ENCODE peak calls at places on chromosomes 2 and 18, in four cellular contexts. I is neural progenitor cell, D is hepatocyte, O is skeletal muscle cell. J is an unnamed sample.

GRCh38 chr18:37674570-37674969 is 109.0 kb upstream of the CELF4 start:
- DNase-seq in I (no peak), D (no peak), O (no peak), J (no peak)

GRCh38 chr2:58101500-58101899 is 54.9 kb downstream of the VRK2 start:
- DNase-seq in I (no peak), D (no peak), O (no peak), J (no peak)

GRCh38 chr2:18719978-18720775 is 130.8 kb upstream of the NT5C1B start:
- DNase-seq in I (no peak), D (peak), O (peak), J (peak)

GRCh38 chr2:62793213-62793612 is 87.7 kb downstream of the EHBP1 start:
- DNase-seq in I (no peak), D (no peak), O (no peak), J (no peak)

GRCh38 chr18:57982372-57983021 is 61.5 kb upstream of the NEDD4L start:
- DNase-seq in I (peak), D (no peak), O (no peak), J (no peak)

GRCh38 chr2:53202063-53202462 is 565.5 kb upstream of the CHAC2 start:
- DNase-seq in I (no peak), D (peak), O (peak), J (peak)

GRCh38 chr2:215506604-215506990 is 70.7 kb upstream of the FN1 start:
- DNase-seq in I (no peak), D (no peak), O (no peak), J (no peak)

GRCh38 chr2:172461591-172462392 is 34.4 kb downstream of the ITGA6 start:
- DNase-seq in I (peak), D (peak), O (no peak), J (no peak)

GRCh38 chr2:70133127-70133452 is 45.8 kb downstream of the PCBP1 start:
- DNase-seq in I (no peak), D (no peak), O (no peak), J (no peak)

GRCh38 chr2:228593992-228594391 is 412.5 kb upstream of the SPHKAP start:
- DNase-seq in I (no peak), D (no peak), O (no peak), J (no peak)

GRCh38 chr2:7907041-7907440 is 774.8 kb upstream of the ID2 start:
- DNase-seq in I (no peak), D (no peak), O (no peak), J (no peak)

GRCh38 chr2:6754412-6754811 is 111.3 kb downstream of the CMPK2 start:
- DNase-seq in I (no peak), D (no peak), O (no peak), J (no peak)

GRCh38 chr18:49560277-49561126 is 1.4 kb upstream of the LIPG start:
- DNase-seq in I (peak), D (peak), O (no peak), J (peak)

GRCh38 chr18:73987247-73987980 is 160.2 kb downstream of the FBXO15 start:
- DNase-seq in I (no peak), D (no peak), O (no peak), J (peak)

GRCh38 chr2:1771626-1772280 is 27.4 kb upstream of the PXDN start:
- DNase-seq in I (no peak), D (no peak), O (no peak), J (no peak)

GRCh38 chr2:140880573-140880972 is 1250.2 kb downstream of the LRP1B start:
- DNase-seq in I (no peak), D (no peak), O (no peak), J (no peak)

GRCh38 chr2:222180619-222181018 is 118.2 kb downstream of the PAX3 start:
- DNase-seq in I (no peak), D (no peak), O (peak), J (peak)

GRCh38 chr18:63480476-63480875 is 3.7 kb downstream of the SERPINB5 start:
- DNase-seq in I (no peak), D (no peak), O (no peak), J (no peak)

GRCh38 chr2:218252509-218253247 is 8.1 kb upstream of the GPBAR1 start:
- DNase-seq in I (no peak), D (no peak), O (no peak), J (peak)

GRCh38 chr2:189014426-189015138 is 40.4 kb downstream of the COL3A1 start:
- DNase-seq in I (no peak), D (peak), O (no peak), J (peak)

GRCh38 chr2:23390152-23390551 is 5.2 kb downstream of the KLHL29 start:
- DNase-seq in I (no peak), D (no peak), O (peak), J (peak)

GRCh38 chr2:180130403-180130802 is 123.3 kb upstream of the CWC22 start:
- DNase-seq in I (no peak), D (no peak), O (no peak), J (peak)

GRCh38 chr18:47254341-47254939 is 3.0 kb upstream of the SKOR2 start:
- DNase-seq in I (peak), D (peak), O (no peak), J (peak)

GRCh38 chr2:172708247-172708646 is 27.4 kb upstream of the RAPGEF4 start:
- DNase-seq in I (no peak), D (no peak), O (no peak), J (no peak)

GRCh38 chr2:74457549-74458131 is 598 bp upstream of the WBP1 start:
- DNase-seq in I (peak), D (peak), O (no peak), J (no peak)

GRCh38 chr2:74458132-74458956 is at the start of gene WBP1:
- DNase-seq in I (peak), D (peak), O (peak), J (peak)

GRCh38 chr2:74457129-74457548 is 1.1 kb upstream of the WBP1 start:
- DNase-seq in I (no peak), D (no peak), O (no peak), J (no peak)

GRCh38 chr2:74458957-74459290 is 686 bp downstream of the WBP1 start:
- DNase-seq in I (no peak), D (no peak), O (no peak), J (no peak)

GRCh38 chr2:74454654-74455511 is at the start of gene INO80B:
- DNase-seq in I (peak), D (peak), O (peak), J (peak)
- H3K4me3 ChIP-seq in I (peak), D (peak), O (peak), J (peak)

GRCh38 chr2:74008761-74009395 is 24.2 kb downstream of the TET3 start:
- DNase-seq in I (peak), D (no peak), O (no peak), J (no peak)
- H3K4me3 ChIP-seq in I (no peak), D (no peak), O (no peak), J (no peak)

GRCh38 chr2:235937092-235937491 is 231.1 kb downstream of the GBX2 start:
- DNase-seq in I (peak), D (no peak), O (no peak), J (no peak)
- H3K4me3 ChIP-seq in I (no peak), D (no peak), O (no peak), J (no peak)

DNA sequence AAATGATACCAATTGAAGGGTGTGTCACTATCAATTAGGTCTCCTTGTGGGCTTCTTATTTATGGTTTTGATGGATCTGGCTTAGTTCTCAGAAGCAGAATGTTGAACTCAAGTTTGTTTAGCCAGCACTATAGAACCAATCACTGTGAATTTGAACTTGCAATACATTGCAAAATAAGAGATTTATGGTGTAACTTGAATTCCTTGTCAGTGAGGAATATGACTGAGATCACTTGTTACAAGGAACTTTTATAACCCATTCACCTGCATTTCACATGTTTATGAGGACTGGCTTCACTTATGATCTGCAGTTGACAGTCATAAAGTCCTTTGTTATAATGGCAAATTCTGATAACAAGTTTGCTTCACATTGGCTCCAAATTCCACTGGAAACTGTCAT is 9.8 kb downstream of the GATA6 start:
- DNase-seq in I (no peak), D (peak), O (no peak), J (no peak)
- H3K4me3 ChIP-seq in I (no peak), D (peak), O (no peak), J (no peak)

GRCh38 chr2:176639016-176639343 is 369.7 kb downstream of the MTX2 start:
- DNase-seq in I (no peak), D (no peak), O (no peak), J (no peak)

GRCh38 chr2:176638167-176639015 is 369.1 kb downstream of the MTX2 start:
- DNase-seq in I (peak), D (peak), O (no peak), J (peak)

GRCh38 chr2:176637497-176638166 is 368.4 kb downstream of the MTX2 start:
- DNase-seq in I (peak), D (peak), O (no peak), J (peak)

GRCh38 chr2:176636376-176636775 is 367.1 kb downstream of the MTX2 start:
- DNase-seq in I (no peak), D (no peak), O (no peak), J (no peak)

GRCh38 chr2:176637134-176637496 is 367.9 kb downstream of the MTX2 start:
- DNase-seq in I (peak), D (no peak), O (no peak), J (no peak)
- H3K4me3 ChIP-seq in I (peak), D (peak), O (peak), J (peak)

DNA sequence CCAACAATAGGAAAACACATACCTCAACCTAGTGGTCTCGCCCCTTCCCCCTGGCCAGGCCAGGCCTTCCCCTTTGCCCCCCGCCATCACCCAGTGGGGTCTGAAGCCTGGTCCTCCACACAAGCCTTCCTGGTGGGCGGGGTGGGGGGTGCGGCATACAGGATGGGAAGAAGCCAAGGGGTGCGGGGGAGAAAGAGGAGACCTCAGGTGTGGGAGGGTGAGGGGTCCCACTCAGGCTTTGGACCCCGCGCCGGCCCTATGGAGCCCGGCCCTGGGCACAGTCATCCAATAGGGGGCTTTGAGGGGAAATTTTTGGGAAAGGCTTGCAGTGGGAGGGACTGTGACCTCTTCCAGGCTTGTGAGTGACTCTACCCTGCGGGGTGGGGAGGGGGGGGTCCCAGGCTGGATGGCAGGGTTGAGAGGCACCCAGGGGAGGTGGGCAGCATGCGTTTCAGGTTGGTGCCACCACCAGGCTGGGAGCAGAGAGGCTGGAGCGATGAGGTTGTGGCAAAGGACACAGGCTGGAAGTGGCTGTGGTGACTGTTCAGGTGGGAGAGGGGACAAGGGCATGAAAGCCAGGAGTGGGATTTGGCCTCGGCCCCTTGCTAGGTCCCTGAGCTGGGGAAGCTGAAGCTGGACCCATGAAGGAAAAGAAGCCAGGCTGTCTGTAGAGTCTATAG is 1.3 kb downstream of the SLC66A3 start:
- DNase-seq in I (no peak), D (no peak), O (no peak), J (no peak)
- H3K4me3 ChIP-seq in I (no peak), D (no peak), O (no peak), J (no peak)

DNA sequence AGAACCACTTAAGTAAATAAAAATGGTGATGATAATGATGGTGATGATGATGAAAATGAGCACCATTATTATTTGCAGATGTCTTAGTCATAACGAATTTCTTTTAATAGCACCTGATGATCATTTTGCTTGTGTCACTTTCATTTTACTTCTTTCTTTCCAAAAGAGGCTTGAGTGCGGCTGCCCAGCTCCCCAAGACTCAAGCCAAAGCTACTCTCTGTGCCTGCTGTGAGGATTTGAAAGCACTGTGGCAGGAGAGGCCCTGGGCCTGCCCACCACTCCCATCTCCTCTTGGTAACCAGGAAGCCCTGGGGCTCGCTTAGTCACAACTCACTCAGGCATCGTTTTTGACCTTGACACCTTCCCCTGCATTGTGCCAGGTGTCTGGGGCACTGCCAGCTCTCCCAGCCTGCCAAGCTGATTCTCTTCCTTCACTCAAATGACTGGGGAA is 41.2 kb downstream of the RPL37A start:
- DNase-seq in I (no peak), D (no peak), O (no peak), J (no peak)
- H3K4me3 ChIP-seq in I (no peak), D (no peak), O (no peak), J (no peak)

GRCh38 chr2:190664240-190664639 is 15.4 kb downstream of the NAB1 start:
- DNase-seq in I (no peak), D (no peak), O (no peak), J (peak)
- H3K4me3 ChIP-seq in I (no peak), D (no peak), O (no peak), J (no peak)

GRCh38 chr2:40445467-40445866 is 6.4 kb downstream of the SLC8A1 start:
- DNase-seq in I (no peak), D (no peak), O (no peak), J (no peak)

GRCh38 chr2:40448476-40449079 is 3.3 kb downstream of the SLC8A1 start:
- DNase-seq in I (peak), D (no peak), O (no peak), J (peak)

GRCh38 chr2:40455661-40456060 is 3.8 kb upstream of the SLC8A1 start:
- DNase-seq in I (no peak), D (no peak), O (no peak), J (peak)

GRCh38 chr2:40451926-40452605 is at the start of gene SLC8A1:
- DNase-seq in I (peak), D (peak), O (no peak), J (peak)

GRCh38 chr2:40450066-40450841 is 1.6 kb downstream of the SLC8A1 start:
- DNase-seq in I (peak), D (no peak), O (no peak), J (peak)
- H3K4me3 ChIP-seq in I (peak), D (peak), O (peak), J (peak)

GRCh38 chr2:237421542-237422047 is 7.6 kb upstream of the COL6A3 start:
- DNase-seq in I (peak), D (peak), O (peak), J (peak)
- H3K4me3 ChIP-seq in I (no peak), D (no peak), O (peak), J (peak)

J was measured in fibroblast of mammary gland.